ENCODE peak calls at places on chromosomes 12 and 14, in ten cellular contexts. J, A, Q, P, O, K, T, I, Y and S are unnamed samples.

GRCh38 chr12:124045671-124046070 is 72.7 kb downstream of the ZNF664 start:
- DNase-seq in J (no peak), A (no peak), Q (no peak), P (no peak), O (no peak), K (no peak), T (no peak), I (no peak), Y (no peak), S (no peak)

GRCh38 chr14:32201816-32202467 is at the start of gene RNU6-7:
- DNase-seq in J (no peak), A (peak; percentile 11), Q (no peak), P (peak; percentile 14), O (peak; percentile 30), K (peak; percentile 21), T (peak; percentile 18), I (no peak), Y (peak; percentile 40), S (no peak)

GRCh38 chr14:66651536-66652220 is 143.7 kb downstream of the GPHN start:
- DNase-seq in J (no peak), A (no peak), Q (no peak), P (no peak), O (no peak), K (no peak), T (no peak), I (no peak), Y (no peak), S (no peak)

GRCh38 chr14:90576581-90576980 is 179.8 kb downstream of the CALM1 start:
- DNase-seq in J (no peak), A (no peak), Q (no peak), P (no peak), O (no peak), K (peak; percentile 49), T (peak; percentile 58), I (peak; percentile 74), Y (no peak), S (no peak)

GRCh38 chr12:44759289-44759688 is 116.8 kb downstream of the NELL2 start:
- DNase-seq in J (no peak), A (no peak), Q (no peak), P (no peak), O (no peak), K (no peak), T (no peak), I (no peak), Y (no peak), S (no peak)

GRCh38 chr12:64080319-64081008 is 141.6 kb downstream of the KICS2 start:
- DNase-seq in J (no peak), A (peak; percentile 44), Q (peak; percentile 54), P (no peak), O (no peak), K (no peak), T (no peak), I (no peak), Y (peak; percentile 95), S (no peak)

GRCh38 chr14:55446833-55447232 is 6.4 kb upstream of the TBPL2 start:
- DNase-seq in J (no peak), A (no peak), Q (peak; percentile 65), P (no peak), O (no peak), K (peak; percentile 85), T (peak; percentile 92), I (peak; percentile 73), Y (peak; percentile 90), S (no peak)

GRCh38 chr12:17334784-17335183 is 728.8 kb upstream of the LMO3 start:
- DNase-seq in J (no peak), A (no peak), Q (peak; percentile 5), P (no peak), O (no peak), K (no peak), T (no peak), I (no peak), Y (peak; percentile 29), S (no peak)

GRCh38 chr14:88542857-88543795 is 11.7 kb downstream of the PTPN21 start:
- DNase-seq in J (no peak), A (no peak), Q (no peak), P (no peak), O (no peak), K (no peak), T (no peak), I (no peak), Y (no peak), S (no peak)

GRCh38 chr12:102642199-102642598 is 161.8 kb upstream of the IGF1 start:
- DNase-seq in J (no peak), A (no peak), Q (no peak), P (no peak), O (no peak), K (peak; percentile 8), T (peak; percentile 23), I (peak; percentile 68), Y (no peak), S (no peak)

GRCh38 chr14:105012171-105012985 is 8.5 kb downstream of the CDCA4 start:
- DNase-seq in J (no peak), A (peak; percentile 64), Q (no peak), P (no peak), O (no peak), K (no peak), T (no peak), I (no peak), Y (peak; percentile 30), S (no peak)
- TF ChIP-seq CTCF in J (no peak), A (peak; percentile 24), Q (peak; percentile 47), P (no peak), O (no peak), K (peak; percentile 3), T (no peak), I (peak; percentile 33), Y (peak; percentile 71), S (no peak)

GRCh38 chr14:49879683-49880204 is 13.1 kb upstream of the ARF6 start:
- DNase-seq in J (peak; percentile 70), A (peak; percentile 60), Q (no peak), P (no peak), O (peak; percentile 67), K (peak; percentile 74), T (peak; percentile 76), I (peak; percentile 59), Y (peak; percentile 70), S (no peak)
- TF ChIP-seq CTCF in J (peak; percentile 42), A (peak; percentile 56), Q (peak; percentile 38), P (peak; percentile 59), O (peak; percentile 67), K (peak; percentile 76), T (peak; percentile 79), I (peak; percentile 71), Y (peak; percentile 67), S (no peak)

DNA sequence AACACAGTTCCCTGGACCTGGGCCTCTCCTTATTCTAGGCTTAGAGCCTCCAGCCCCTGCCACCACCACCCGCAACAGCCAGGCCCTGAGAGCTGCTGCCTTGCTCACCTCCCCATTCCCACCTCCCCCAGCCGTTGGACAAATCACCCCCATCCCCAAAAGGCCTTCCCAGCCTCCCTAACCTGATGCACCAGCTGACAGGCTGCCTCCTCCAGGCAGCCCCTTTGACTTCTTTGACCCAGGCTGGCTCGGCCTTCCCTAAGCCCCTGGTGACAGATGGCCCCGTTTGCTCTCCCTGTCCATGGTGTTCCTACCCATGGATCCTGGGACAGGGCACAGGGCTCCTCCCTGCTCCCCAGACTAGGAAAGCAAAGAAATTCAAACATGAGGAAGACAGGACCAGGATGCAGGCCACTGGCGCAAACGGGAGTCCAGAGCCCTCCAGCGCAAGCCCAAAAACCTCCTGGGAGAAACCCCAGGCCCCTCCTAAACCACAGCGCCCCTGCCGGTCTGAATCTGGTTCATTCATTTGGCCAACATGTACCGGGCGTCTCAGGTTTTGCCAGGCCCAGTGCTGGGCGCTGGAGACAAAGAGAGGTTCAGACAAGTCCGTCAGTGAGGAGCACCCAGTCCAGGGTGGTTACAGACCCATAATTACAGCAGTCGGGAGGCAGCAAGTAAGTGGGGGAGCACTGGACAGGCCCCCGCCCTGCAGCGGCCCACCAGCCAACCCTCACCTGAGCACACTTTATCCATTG is 2.4 kb downstream of the AKT1 start:
- DNase-seq in J (no peak), A (no peak), Q (no peak), P (no peak), O (peak; percentile 70), K (no peak), T (no peak), I (no peak), Y (no peak), S (no peak)
- TF ChIP-seq CTCF in J (no peak), A (no peak), Q (no peak), P (peak; percentile 31), O (peak; percentile 15), K (no peak), T (no peak), I (peak; percentile 5), Y (no peak), S (no peak)

DNA sequence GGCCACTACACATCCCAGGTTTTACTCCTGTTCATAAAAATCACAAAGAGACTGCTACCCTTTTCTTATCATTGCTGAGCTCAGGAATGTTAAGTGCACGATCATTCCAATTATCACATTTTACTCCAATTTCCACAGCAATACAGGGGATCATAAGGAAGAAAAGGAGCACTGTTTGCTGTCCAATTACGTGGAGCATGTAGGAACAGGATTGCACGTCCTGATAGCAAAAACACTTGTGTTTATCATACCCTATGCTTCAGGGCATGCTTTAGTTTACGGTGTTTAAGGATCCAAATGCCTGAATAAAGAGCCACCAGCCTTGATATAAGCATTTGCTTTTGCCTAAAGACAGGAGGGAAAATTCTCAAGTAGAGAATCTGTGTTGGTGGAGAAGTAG is 155.4 kb upstream of the EGLN3 start:
- DNase-seq in J (no peak), A (no peak), Q (no peak), P (no peak), O (no peak), K (no peak), T (no peak), I (no peak), Y (no peak), S (no peak)
- TF ChIP-seq CTCF in J (no peak), A (no peak), Q (no peak), P (no peak), O (no peak), K (no peak), T (no peak), I (no peak), Y (no peak), S (no peak)

DNA sequence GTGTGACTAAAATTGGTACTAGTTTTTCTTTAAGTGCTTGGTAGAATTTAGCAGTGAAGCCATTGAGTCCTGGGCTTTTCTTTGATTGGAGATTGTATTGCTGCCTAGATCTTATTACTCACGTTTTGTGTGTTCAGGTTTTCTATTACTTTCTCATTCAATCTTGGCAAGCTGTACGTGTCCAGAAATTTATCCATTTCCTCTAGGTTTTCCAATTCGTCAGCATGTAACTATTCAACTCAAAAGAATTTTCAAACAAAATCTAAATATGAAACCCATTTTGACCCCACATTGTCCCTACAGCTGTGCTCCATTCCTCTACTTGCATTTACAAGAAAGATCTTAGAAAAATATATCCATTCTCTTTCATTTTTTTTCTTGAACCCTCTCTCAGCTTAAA is 1613.4 kb upstream of the SEL1L start:
- DNase-seq in J (no peak), A (no peak), Q (no peak), P (no peak), O (no peak), K (no peak), T (peak; percentile 3), I (no peak), Y (no peak), S (no peak)
- TF ChIP-seq CTCF in J (no peak), A (no peak), Q (no peak), P (no peak), O (no peak), K (no peak), T (no peak), I (no peak), Y (no peak), S (no peak)

GRCh38 chr12:131167334-131167733 is 213.6 kb downstream of the ADGRD1 start:
- DNase-seq in J (no peak), A (no peak), Q (no peak), P (no peak), O (no peak), K (no peak), T (no peak), I (no peak), Y (peak; percentile 17), S (no peak)
- TF ChIP-seq CTCF in J (no peak), A (no peak), Q (no peak), P (no peak), O (no peak), K (no peak), T (no peak), I (no peak), Y (no peak), S (no peak)